ENCODE peak calls at places on chromosomes 3 and 15, in seven cellular contexts. D, F, W, V, U, J and B are unnamed samples.

GRCh38 chr3:124032351-124032880 is 40.5 kb upstream of the ROPN1 start:
- DNase-seq in D (peak; percentile 43), F (no peak), W (peak; percentile 65), V (peak; percentile 74), U (peak; percentile 48), J (no peak), B (no peak)

GRCh38 chr3:71528816-71529215 is 54.7 kb downstream of the FOXP1 start:
- DNase-seq in D (no peak), F (no peak), W (no peak), V (no peak), U (no peak), J (no peak), B (no peak)

GRCh38 chr3:190092250-190092649 is 28.4 kb downstream of the P3H2 start:
- DNase-seq in D (no peak), F (peak; percentile 60), W (no peak), V (no peak), U (no peak), J (no peak), B (no peak)

GRCh38 chr3:14317057-14317553 is 85.3 kb upstream of the SLC6A6 start:
- DNase-seq in D (no peak), F (peak; percentile 88), W (no peak), V (no peak), U (no peak), J (no peak), B (no peak)

GRCh38 chr3:197216169-197216860 is 82.1 kb downstream of the DLG1 start:
- DNase-seq in D (no peak), F (peak; percentile 12), W (no peak), V (no peak), U (no peak), J (no peak), B (no peak)

GRCh38 chr3:142910280-142910679 is 21.4 kb upstream of the PCOLCE2 start:
- DNase-seq in D (no peak), F (no peak), W (no peak), V (no peak), U (no peak), J (no peak), B (no peak)

GRCh38 chr3:27360113-27361078 is 8.8 kb downstream of the NEK10 start:
- DNase-seq in D (no peak), F (peak; percentile 38), W (no peak), V (no peak), U (no peak), J (no peak), B (no peak)

GRCh38 chr15:31347067-31347975 is 20.7 kb downstream of the KLF13 start:
- DNase-seq in D (no peak), F (no peak), W (peak; percentile 68), V (no peak), U (no peak), J (peak; percentile 89), B (no peak)

GRCh38 chr3:169344465-169344864 is 319.0 kb downstream of the MECOM start:
- DNase-seq in D (no peak), F (peak; percentile 71), W (no peak), V (no peak), U (no peak), J (no peak), B (no peak)

GRCh38 chr3:79618883-79619282 is 148.9 kb downstream of the ROBO1 start:
- DNase-seq in D (no peak), F (peak; percentile 53), W (no peak), V (no peak), U (no peak), J (no peak), B (no peak)

GRCh38 chr15:60721706-60722105 is 242.8 kb upstream of the ICE2 start:
- DNase-seq in D (no peak), F (peak; percentile 5), W (no peak), V (no peak), U (no peak), J (no peak), B (no peak)

GRCh38 chr3:10977864-10978510 is 14.6 kb upstream of the SLC6A1 start:
- DNase-seq in D (no peak), F (no peak), W (no peak), V (no peak), U (no peak), J (no peak), B (no peak)

GRCh38 chr3:157134620-157135191 is 25.2 kb downstream of the CCNL1 start:
- DNase-seq in D (no peak), F (no peak), W (peak; percentile 81), V (no peak), U (no peak), J (no peak), B (no peak)

GRCh38 chr15:91865903-91866302 is 12.4 kb downstream of the SLCO3A1 start:
- DNase-seq in D (no peak), F (peak; percentile 70), W (no peak), V (no peak), U (no peak), J (no peak), B (no peak)

GRCh38 chr3:102457644-102458043 is 22.8 kb downstream of the ZPLD1 start:
- DNase-seq in D (no peak), F (no peak), W (no peak), V (no peak), U (no peak), J (no peak), B (no peak)